ENCODE peak calls at places on chromosomes 3 and 15, in eight cellular contexts. A is AG04450, Q is posterior vena cava, L is OCI-M1, N is amniotic stem cell, P is fibroblast of lung, J is KBM-7, V is NCI-H345. M is an unnamed sample.

GRCh38 chr3:192687488-192688152 is 39.7 kb downstream of the FGF12 start:
- DNase-seq in A (no peak), Q (no peak), L (no peak), N (no peak), P (no peak), J (no peak), V (no peak), M (no peak)

GRCh38 chr3:30578986-30579579 is 27.3 kb upstream of the TGFBR2 start:
- DNase-seq in A (no peak), Q (no peak), L (no peak), N (no peak), P (peak), J (no peak), V (no peak), M (no peak)

GRCh38 chr3:180802837-180803236 is 109.6 kb upstream of the FXR1 start:
- DNase-seq in A (no peak), Q (no peak), L (peak), N (no peak), P (peak), J (peak), V (peak), M (peak)

GRCh38 chr3:50236484-50237132 is 604 bp downstream of the GNAI2 start:
- DNase-seq in A (no peak), Q (no peak), L (no peak), N (no peak), P (no peak), J (no peak), V (no peak), M (no peak)

GRCh38 chr3:152574461-152575079 is 260.4 kb upstream of the P2RY1 start:
- DNase-seq in A (no peak), Q (peak), L (peak), N (peak), P (peak), J (peak), V (peak), M (peak)

GRCh38 chr15:79130535-79131130 is 40.1 kb upstream of the RASGRF1 start:
- DNase-seq in A (no peak), Q (no peak), L (no peak), N (no peak), P (no peak), J (peak), V (no peak), M (no peak)

GRCh38 chr15:100665570-100665969 is 63.2 kb downstream of the ASB7 start:
- DNase-seq in A (no peak), Q (no peak), L (no peak), N (no peak), P (peak), J (no peak), V (no peak), M (no peak)

GRCh38 chr3:43426388-43426787 is 140.0 kb downstream of the SNRK start:
- DNase-seq in A (no peak), Q (no peak), L (no peak), N (no peak), P (no peak), J (no peak), V (no peak), M (no peak)

GRCh38 chr3:53083496-53083895 is 37.6 kb upstream of the SFMBT1 start:
- DNase-seq in A (no peak), Q (peak), L (peak), N (no peak), P (peak), J (no peak), V (peak), M (no peak)

GRCh38 chr3:71376911-71377310 is 206.6 kb downstream of the FOXP1 start:
- DNase-seq in A (no peak), Q (no peak), L (no peak), N (no peak), P (no peak), J (no peak), V (no peak), M (no peak)

GRCh38 chr3:99625643-99626414 is 12.6 kb upstream of the COL8A1 start:
- DNase-seq in A (peak), Q (no peak), L (no peak), N (no peak), P (peak), J (no peak), V (no peak), M (no peak)

GRCh38 chr3:119098620-119099222 is 47.2 kb upstream of the TEX55 start:
- DNase-seq in A (peak), Q (no peak), L (peak), N (no peak), P (peak), J (peak), V (peak), M (peak)

GRCh38 chr3:68876112-68876713 is 56.1 kb downstream of the TAFA4 start:
- DNase-seq in A (peak), Q (no peak), L (peak), N (peak), P (peak), J (peak), V (peak), M (peak)

GRCh38 chr3:74593152-74593551 is 21.3 kb downstream of the CNTN3 start:
- DNase-seq in A (no peak), Q (no peak), L (no peak), N (no peak), P (no peak), J (no peak), V (no peak), M (no peak)

GRCh38 chr3:69012836-69013255 is 638 bp downstream of the EOGT start:
- DNase-seq in A (no peak), Q (peak), L (peak), N (no peak), P (peak), J (peak), V (no peak), M (no peak)

GRCh38 chr3:57952208-57952631 is 56.0 kb upstream of the FLNB start:
- DNase-seq in A (peak), Q (peak), L (peak), N (peak), P (peak), J (no peak), V (no peak), M (no peak)

GRCh38 chr15:91022075-91022831 is at the start of gene VPS33B:
- DNase-seq in A (peak), Q (peak), L (peak), N (peak), P (peak), J (peak), V (peak), M (peak)

GRCh38 chr15:63327648-63328421 is 50.4 kb downstream of the APH1B start:
- DNase-seq in A (no peak), Q (no peak), L (no peak), N (no peak), P (no peak), J (no peak), V (no peak), M (no peak)

GRCh38 chr3:194730369-194730768 is 44.7 kb downstream of the FAM43A start:
- DNase-seq in A (no peak), Q (no peak), L (no peak), N (no peak), P (no peak), J (no peak), V (peak), M (no peak)

GRCh38 chr15:51089699-51090098 is 5.0 kb downstream of the TNFAIP8L3 start:
- DNase-seq in A (no peak), Q (no peak), L (no peak), N (no peak), P (peak), J (no peak), V (no peak), M (no peak)

GRCh38 chr3:15858547-15859506 is 61.0 kb upstream of the ANKRD28 start:
- DNase-seq in A (no peak), Q (peak), L (peak), N (no peak), P (peak), J (peak), V (peak), M (no peak)

GRCh38 chr3:71724584-71725278 is 471 bp downstream of the EIF4E3 start:
- DNase-seq in A (no peak), Q (peak), L (peak), N (no peak), P (no peak), J (no peak), V (no peak), M (no peak)

GRCh38 chr3:66851894-66852613 is 146.1 kb upstream of the KBTBD8 start:
- DNase-seq in A (no peak), Q (no peak), L (no peak), N (no peak), P (no peak), J (no peak), V (no peak), M (no peak)

GRCh38 chr15:64501396-64501716 is 41.0 kb downstream of the ZNF609 start:
- DNase-seq in A (no peak), Q (no peak), L (no peak), N (no peak), P (no peak), J (no peak), V (no peak), M (no peak)

GRCh38 chr3:45772341-45773035 is 23.8 kb downstream of the SLC6A20 start:
- DNase-seq in A (no peak), Q (no peak), L (no peak), N (no peak), P (no peak), J (no peak), V (no peak), M (no peak)

GRCh38 chr3:108091498-108092259 is 848 bp upstream of the CD47 start:
- DNase-seq in A (no peak), Q (no peak), L (peak), N (no peak), P (no peak), J (peak), V (no peak), M (no peak)

GRCh38 chr3:114567774-114568173 is 273.9 kb downstream of the TIGIT start:
- DNase-seq in A (no peak), Q (no peak), L (no peak), N (no peak), P (no peak), J (no peak), V (peak), M (peak)